ENCODE peak calls at places on chromosomes 13 and 19, in four cellular contexts. U, M, T and D are unnamed samples.

GRCh38 chr19:4622695-4623421 is 16.5 kb upstream of the TNFAIP8L1 start:
- DNase-seq in U (no peak), M (no peak), T (no peak), D (no peak)

GRCh38 chr13:98422046-98422445 is 154.9 kb downstream of the STK24 start:
- DNase-seq in U (no peak), M (no peak), T (no peak), D (no peak)

GRCh38 chr13:100517706-100518105 is 70.9 kb downstream of the GGACT start:
- DNase-seq in U (no peak), M (no peak), T (no peak), D (no peak)

GRCh38 chr13:50608357-50608756 is 235.1 kb downstream of the DLEU7 start:
- DNase-seq in U (no peak), M (no peak), T (no peak), D (no peak)

GRCh38 chr13:24865158-24865557 is 101.2 kb downstream of the RNF17 start:
- DNase-seq in U (no peak), M (no peak), T (no peak), D (no peak)

GRCh38 chr19:49064768-49065611 is at the start of gene NTF4:
- DNase-seq in U (peak; percentile 71), M (peak; percentile 29), T (no peak), D (no peak)

GRCh38 chr13:36530050-36530789 is 97.9 kb downstream of the CCNA1 start:
- DNase-seq in U (no peak), M (no peak), T (no peak), D (no peak)

GRCh38 chr19:45460807-45461347 is 6.9 kb upstream of the FOSB start:
- DNase-seq in U (no peak), M (no peak), T (no peak), D (no peak)

GRCh38 chr19:40464059-40465024 is 1.2 kb downstream of the BLVRB start:
- DNase-seq in U (peak; percentile 73), M (peak; percentile 93), T (peak; percentile 56), D (no peak)

GRCh38 chr13:59643906-59644626 is 519.7 kb downstream of the DIAPH3 start:
- DNase-seq in U (no peak), M (no peak), T (no peak), D (no peak)

GRCh38 chr13:113361406-113361805 is 2.5 kb downstream of the GRTP1 start:
- DNase-seq in U (no peak), M (no peak), T (no peak), D (no peak)

GRCh38 chr13:95226051-95226450 is 75.2 kb downstream of the ABCC4 start:
- DNase-seq in U (no peak), M (no peak), T (no peak), D (no peak)

GRCh38 chr19:42942187-42942789 is 5.3 kb upstream of the PSG7 start:
- DNase-seq in U (no peak), M (no peak), T (no peak), D (no peak)

GRCh38 chr13:98476106-98476505 is 100.8 kb downstream of the STK24 start:
- DNase-seq in U (no peak), M (no peak), T (no peak), D (no peak)

DNA sequence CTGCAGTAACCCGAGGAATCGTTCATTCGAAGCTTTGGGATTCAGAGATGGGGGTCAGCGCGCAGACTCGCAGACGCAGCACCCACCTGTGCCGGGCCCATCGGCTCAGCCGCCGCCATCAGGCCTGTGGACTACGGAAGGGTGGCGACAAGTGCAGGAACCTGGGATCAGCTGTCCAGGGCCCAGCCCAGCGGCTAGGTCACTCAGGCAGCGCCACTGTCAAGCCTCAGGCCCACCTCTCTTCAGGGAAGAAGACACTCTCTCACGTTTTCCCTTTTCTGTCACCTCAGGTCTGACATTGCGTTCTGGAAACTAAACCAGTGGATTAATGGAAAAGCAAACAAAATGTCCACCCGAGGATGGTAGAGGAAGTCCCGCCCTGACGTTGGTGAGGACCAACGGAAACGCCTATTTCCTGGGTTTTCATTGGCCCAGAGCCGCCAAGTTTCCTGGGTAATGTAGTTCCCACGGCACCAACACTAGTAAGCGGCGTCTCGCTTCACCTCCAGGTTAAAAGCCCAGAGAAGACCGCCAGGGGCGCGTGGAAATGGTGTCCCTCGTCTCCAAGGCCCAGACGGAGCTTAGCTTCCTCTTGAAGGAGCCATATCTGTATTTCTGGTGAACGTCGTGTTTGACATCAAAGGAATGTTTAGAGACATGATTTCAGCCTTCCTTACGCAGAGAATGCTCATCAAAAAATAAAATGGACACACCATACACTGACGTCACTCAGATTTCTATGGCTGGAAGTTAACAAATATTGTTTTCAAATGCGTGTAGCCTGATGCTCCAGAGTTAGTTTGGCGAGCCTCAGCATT is at the start of gene ZNF772:
- DNase-seq in U (peak; percentile 92), M (peak; percentile 88), T (peak; percentile 65), D (peak; percentile 31)
- H3K9me3 ChIP-seq in U (peaks cover 51% of the 10 kb centered on the region), M (peaks cover 11% of the 10 kb centered on the region), T (peaks cover 64% of the 10 kb centered on the region), D (peaks cover 70% of the 10 kb centered on the region)

DNA sequence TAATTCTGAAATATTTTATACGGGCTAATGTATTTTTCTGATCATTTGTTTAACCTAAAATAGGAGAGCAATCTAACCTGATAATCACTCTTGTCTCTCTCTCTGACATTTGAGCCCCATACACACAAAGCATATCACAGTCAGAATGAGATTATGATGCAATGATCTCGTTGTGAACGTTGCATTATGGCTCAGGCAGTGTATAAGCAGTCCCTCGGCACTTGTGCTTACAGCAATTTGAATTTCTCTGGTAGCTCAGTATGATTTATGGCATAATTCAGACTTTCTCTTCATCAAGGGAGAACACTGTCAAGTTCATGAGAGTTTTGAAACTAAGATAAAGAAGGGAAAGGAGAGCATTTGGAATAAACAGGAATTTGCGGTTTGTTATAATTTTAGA is 256.1 kb downstream of the DACH1 start:
- DNase-seq in U (no peak), M (no peak), T (no peak), D (no peak)
- H3K27ac ChIP-seq in U (no peak overlapping the region), M (no peak overlapping the region), T (no peak overlapping the region), D (no peak overlapping the region)

GRCh38 chr13:30926781-30927180 is 5.7 kb upstream of the TEX26 start:
- DNase-seq in U (no peak), M (no peak), T (no peak), D (no peak)

GRCh38 chr13:30925429-30925828 is 7.0 kb upstream of the TEX26 start:
- DNase-seq in U (no peak), M (no peak), T (no peak), D (no peak)

GRCh38 chr13:30928971-30929370 is 3.5 kb upstream of the TEX26 start:
- DNase-seq in U (no peak), M (no peak), T (no peak), D (no peak)

GRCh38 chr13:30924726-30925125 is 7.7 kb upstream of the TEX26 start:
- DNase-seq in U (no peak), M (no peak), T (no peak), D (no peak)

DNA sequence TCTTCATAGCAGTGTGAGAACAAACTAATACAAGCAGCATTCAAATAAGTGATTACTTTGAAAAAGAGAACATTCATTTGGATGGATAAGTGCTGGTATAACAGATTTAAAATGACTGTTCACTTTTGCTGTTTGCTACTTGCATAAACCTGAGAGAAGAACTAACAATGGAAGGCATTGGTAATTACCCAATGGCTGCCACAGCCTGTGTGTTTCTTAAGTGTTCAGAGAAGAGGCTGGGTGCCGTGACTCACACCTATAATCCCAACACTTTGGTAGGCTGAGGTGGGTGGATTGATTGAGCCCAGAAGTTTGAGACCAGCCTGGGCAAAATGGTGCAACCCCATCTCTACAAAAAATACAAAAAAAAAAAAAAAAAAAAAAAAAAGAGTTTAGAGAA is 4.9 kb upstream of the TEX26 start:
- DNase-seq in U (no peak), M (no peak), T (no peak), D (no peak)
- H3K9me3 ChIP-seq in U (no peaks in the 10 kb centered on the region), M (no peaks in the 10 kb centered on the region), T (no peaks in the 10 kb centered on the region), D (no peaks in the 10 kb centered on the region)

GRCh38 chr19:2266183-2266993 is 10.2 kb upstream of the JSRP1 start:
- DNase-seq in U (no peak), M (peak; percentile 64), T (peak; percentile 70), D (no peak)
- H3K27ac ChIP-seq in U (no peak overlapping the region), M (peak overlapping the region; percentile 47), T (peak overlapping the region; percentile 57), D (peak overlapping the region; percentile 18)